ENCODE peak calls at places on chromosomes 2 and 18, in four cellular contexts. D is IMR-90, I is brain microvascular endothelial cell, O is fibroblast of lung. L is an unnamed sample.

GRCh38 chr18:52822160-52822559 is 482.2 kb downstream of the DCC start:
- DNase-seq in O (no peak), D (no peak), I (no peak), L (no peak)

GRCh38 chr2:119291588-119292167 is 68.0 kb downstream of the STEAP3 start:
- DNase-seq in O (no peak), I (no peak), D (no peak), L (no peak)

GRCh38 chr2:237640493-237640998 is 13.2 kb downstream of the LRRFIP1 start:
- DNase-seq in I (no peak), D (no peak), O (no peak), L (no peak)

GRCh38 chr2:12602661-12603060 is 114.1 kb upstream of the TRIB2 start:
- DNase-seq in I (no peak), O (peak), D (peak), L (no peak)

GRCh38 chr18:75203456-75204261 is 5.3 kb downstream of the PTGR3 start:
- DNase-seq in O (no peak), I (no peak), D (peak), L (no peak)

GRCh38 chr18:63890950-63891304 is 3.4 kb downstream of the SERPINB2 start:
- DNase-seq in O (no peak), D (peak), I (no peak), L (no peak)

GRCh38 chr2:240135706-240136012 is 446 bp downstream of the COPS9 start:
- DNase-seq in D (no peak), I (no peak), O (no peak), L (no peak)

GRCh38 chr2:99900589-99900988 is 241.8 kb downstream of the AFF3 start:
- DNase-seq in I (no peak), O (no peak), D (no peak), L (no peak)

GRCh38 chr2:88606371-88607030 is 20.8 kb downstream of the EIF2AK3 start:
- DNase-seq in D (no peak), I (no peak), O (no peak), L (no peak)

GRCh38 chr2:195543902-195544894 is 112.8 kb upstream of the SLC39A10 start:
- DNase-seq in D (peak), I (peak), O (peak), L (no peak)

GRCh38 chr2:215430528-215431187 is 5.2 kb downstream of the FN1 start:
- DNase-seq in D (peak), I (peak), O (peak), L (no peak)

GRCh38 chr2:126650994-126651393 is 5.0 kb upstream of the GYPC start:
- DNase-seq in I (no peak), D (no peak), O (no peak), L (peak)

GRCh38 chr2:47799210-47799609 is 16.3 kb downstream of the MSH6 start:
- DNase-seq in O (no peak), I (no peak), D (no peak), L (no peak)

GRCh38 chr2:187057466-187057865 is 208.5 kb upstream of the ZSWIM2 start:
- DNase-seq in D (no peak), I (no peak), O (no peak), L (no peak)

GRCh38 chr18:7300971-7301553 is 70.2 kb downstream of the LRRC30 start:
- DNase-seq in I (no peak), O (no peak), D (no peak), L (no peak)

GRCh38 chr18:11148655-11149440 is 521 bp downstream of the PIEZO2 start:
- DNase-seq in O (no peak), I (no peak), D (no peak), L (no peak)

GRCh38 chr2:148979919-148980277 is 58.6 kb upstream of the LYPD6B start:
- DNase-seq in I (no peak), O (no peak), D (no peak), L (no peak)

GRCh38 chr2:23387849-23388248 is 2.9 kb downstream of the KLHL29 start:
- DNase-seq in D (no peak), I (no peak), O (no peak), L (no peak)

GRCh38 chr2:34104601-34105000 is 505.5 kb upstream of the FAM98A start:
- DNase-seq in I (peak), O (peak), D (peak), L (no peak)

GRCh38 chr2:96091711-96092579 is 24.4 kb downstream of the ADRA2B start:
- DNase-seq in I (no peak), O (no peak), D (no peak), L (peak)

GRCh38 chr2:211745295-211746097 is 793.1 kb downstream of the ERBB4 start:
- DNase-seq in D (peak), I (peak), O (peak), L (no peak)

GRCh38 chr2:147696426-147696825 is 148.4 kb upstream of the ACVR2A start:
- DNase-seq in O (peak), I (no peak), D (no peak), L (no peak)

GRCh38 chr2:161332568-161332967 is 24.3 kb downstream of the PSMD14 start:
- DNase-seq in I (no peak), O (no peak), D (no peak), L (no peak)

GRCh38 chr2:46179037-46179621 is 118.1 kb upstream of the EPAS1 start:
- DNase-seq in D (peak), O (peak), I (peak), L (no peak)

GRCh38 chr2:6887783-6888192 is 10.2 kb downstream of the RSAD2 start:
- DNase-seq in I (no peak), O (no peak), D (no peak), L (no peak)

GRCh38 chr18:22822024-22822423 is 111.1 kb upstream of the RBBP8 start:
- DNase-seq in O (peak), D (peak), I (peak), L (no peak)

GRCh38 chr2:191907545-191907944 is 60.7 kb upstream of the CAVIN2 start:
- DNase-seq in I (no peak), O (no peak), D (no peak), L (no peak)

GRCh38 chr18:44464401-44465185 is 216.1 kb upstream of the SETBP1 start:
- DNase-seq in I (no peak), O (peak), D (no peak), L (no peak)

GRCh38 chr2:226845717-226846116 is 9.9 kb downstream of the RHBDD1 start:
- DNase-seq in O (no peak), D (no peak), I (no peak), L (no peak)

GRCh38 chr18:46169464-46169941 is 65.3 kb downstream of the HAUS1 start:
- DNase-seq in D (peak), I (peak), O (peak), L (no peak)

GRCh38 chr18:79786781-79787526 is 10.8 kb upstream of the KCNG2 start:
- DNase-seq in O (no peak), I (no peak), D (peak), L (no peak)

DNA sequence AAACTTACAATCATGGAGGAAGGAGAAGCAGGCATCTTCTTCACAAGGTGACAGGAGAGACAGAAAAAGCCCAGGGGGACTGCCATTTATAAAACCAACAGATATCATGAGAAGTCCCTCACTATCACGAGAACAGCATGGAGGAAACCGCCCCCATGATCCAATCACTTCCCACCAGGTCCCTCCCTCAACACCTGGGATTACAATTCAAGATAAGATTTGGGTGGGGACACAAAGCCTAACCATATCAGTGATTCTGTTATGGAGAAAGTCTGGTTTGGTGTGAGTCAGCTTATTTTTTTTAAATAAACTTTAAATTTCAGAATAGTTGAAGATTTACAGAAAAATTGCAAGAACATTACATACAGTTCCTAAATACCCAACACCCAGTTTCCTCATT is 84.7 kb upstream of the SP3 start:
- DNase-seq in I (no peak), D (no peak), O (no peak), L (no peak)
- H3K4me3 ChIP-seq in I (no peak), D (no peak), O (no peak), L (no peak)

DNA sequence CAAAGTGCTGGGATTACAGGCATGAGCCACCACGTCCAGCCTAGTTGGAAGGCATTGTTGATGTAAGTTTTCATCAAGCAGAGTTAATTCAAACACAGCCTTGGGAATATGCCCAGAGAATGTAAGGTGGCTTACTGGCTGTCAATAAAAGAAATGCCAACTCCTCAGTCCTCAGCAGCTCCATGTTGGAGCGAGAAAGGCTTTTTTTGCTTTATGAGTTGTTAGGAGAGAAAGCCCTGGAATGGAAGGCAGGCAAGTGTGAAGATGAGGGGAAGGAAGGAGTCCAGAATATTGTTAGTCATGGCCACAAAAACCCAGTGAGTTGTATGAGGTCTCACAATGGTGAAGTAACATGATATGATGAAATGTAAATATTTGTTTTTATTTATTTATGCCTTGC is 57.1 kb downstream of the MAP4K4 start:
- DNase-seq in I (no peak), D (peak), O (peak), L (no peak)
- H3K4me3 ChIP-seq in I (no peak), D (no peak), O (no peak), L (no peak)

GRCh38 chr2:169360984-169361705 is 1.2 kb downstream of the LRP2 start:
- DNase-seq in O (no peak), I (no peak), D (no peak), L (no peak)

GRCh38 chr2:169362346-169363026 is at the start of gene LRP2:
- DNase-seq in I (no peak), O (no peak), D (no peak), L (no peak)

GRCh38 chr2:169363570-169364150 is 1.3 kb upstream of the LRP2 start:
- DNase-seq in O (no peak), I (no peak), D (no peak), L (no peak)

GRCh38 chr2:169361706-169362345 is 508 bp downstream of the LRP2 start:
- DNase-seq in O (peak), D (no peak), I (no peak), L (no peak)

GRCh38 chr2:169363027-169363569 is 764 bp upstream of the LRP2 start:
- DNase-seq in D (no peak), O (no peak), I (no peak), L (no peak)
- H3K4me3 ChIP-seq in D (peak), O (peak), I (peak), L (peak)

GRCh38 chr2:40282428-40282827 is 169.5 kb downstream of the SLC8A1 start:
- DNase-seq in O (no peak), I (peak), D (peak), L (no peak)
- H3K4me3 ChIP-seq in O (peak), I (peak), D (peak), L (peak)

GRCh38 chr18:37578886-37579513 is 13.4 kb upstream of the CELF4 start:
- DNase-seq in O (no peak), I (peak), D (peak), L (no peak)

GRCh38 chr18:37575646-37576045 is 10.0 kb upstream of the CELF4 start:
- DNase-seq in O (no peak), D (no peak), I (no peak), L (peak)

GRCh38 chr18:37574113-37574512 is 8.5 kb upstream of the CELF4 start:
- DNase-seq in D (no peak), I (no peak), O (no peak), L (peak)

GRCh38 chr18:37578182-37578678 is 12.6 kb upstream of the CELF4 start:
- DNase-seq in D (no peak), I (no peak), O (no peak), L (peak)

GRCh38 chr18:37577051-37577611 is 11.5 kb upstream of the CELF4 start:
- DNase-seq in D (no peak), O (no peak), I (no peak), L (peak)
- H3K4me3 ChIP-seq in D (no peak), O (no peak), I (no peak), L (no peak)

DNA sequence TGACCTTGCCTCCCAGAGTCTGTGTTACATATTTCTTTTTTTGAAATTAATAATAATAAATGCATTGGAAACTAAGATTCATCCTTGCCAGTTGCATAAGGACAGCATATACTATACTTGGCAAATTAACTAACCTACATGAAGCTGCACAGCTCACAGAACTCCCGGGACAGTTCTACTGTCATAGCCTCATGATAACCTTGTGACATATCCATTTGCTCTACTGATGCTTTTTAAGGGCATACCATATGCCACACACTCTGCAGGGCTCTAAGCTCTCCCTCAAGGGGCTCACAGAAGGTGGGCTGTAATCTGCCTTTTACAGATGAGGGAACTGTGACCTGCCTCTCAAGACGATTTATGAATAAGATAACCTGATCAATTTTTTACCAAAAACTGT is 3.8 kb downstream of the ITGB1BP1 start:
- DNase-seq in I (no peak), D (no peak), O (no peak), L (no peak)
- H3K4me3 ChIP-seq in I (no peak), D (no peak), O (no peak), L (no peak)

GRCh38 chr2:70095833-70096670 is 8.8 kb downstream of the PCBP1 start:
- DNase-seq in D (no peak), I (no peak), O (no peak), L (no peak)
- H3K4me3 ChIP-seq in D (no peak), I (no peak), O (no peak), L (no peak)

DNA sequence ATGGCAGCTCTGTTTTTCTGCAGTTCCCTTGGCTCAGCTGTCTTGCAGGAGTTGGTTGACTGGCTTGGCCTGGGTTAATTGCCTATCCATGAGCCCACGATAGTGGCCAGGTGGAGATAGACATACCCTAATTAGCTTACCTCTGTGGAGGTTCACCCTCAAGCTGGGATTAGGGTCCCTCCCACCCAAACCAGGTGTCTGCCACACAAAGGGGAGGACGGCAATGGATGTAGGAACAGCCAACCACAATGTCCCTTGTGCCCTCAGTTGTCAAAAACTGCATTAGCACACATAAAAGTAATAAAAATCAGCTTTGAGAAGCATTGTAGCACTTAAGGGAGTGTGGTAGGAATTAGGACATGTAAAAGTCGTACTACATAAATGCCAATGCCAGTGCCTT is 4.2 kb downstream of the CYP27A1 start:
- DNase-seq in O (no peak), D (no peak), I (no peak), L (no peak)
- H3K4me3 ChIP-seq in O (no peak), D (no peak), I (no peak), L (no peak)

GRCh38 chr2:173938700-173939384 is 26.3 kb downstream of the SP3 start:
- DNase-seq in D (no peak), O (no peak), I (no peak), L (no peak)
- H3K4me3 ChIP-seq in D (no peak), O (no peak), I (no peak), L (no peak)